ENCODE peak calls at places on chromosomes 16 and 17, in five cellular contexts. One of them, this sample, is unnamed. For H3K27me3, the result is how much of the 10 kb centered on the place peaks cover.

GRCh38 chr17:73013299-73013698 is 79.2 kb downstream of the SLC39A11 start:
- DNase-seq in tibial nerve: no peak
- DNase-seq in ovary: no peak
- DNase-seq in PC-9: no peak
- DNase-seq in DND-41: no peak
- DNase-seq in this sample: no peak

GRCh38 chr17:77145209-77145608 is 4.4 kb downstream of the SEC14L1 start:
- DNase-seq in tibial nerve: no peak
- DNase-seq in ovary: no peak
- DNase-seq in PC-9: no peak
- DNase-seq in DND-41: no peak
- DNase-seq in this sample: no peak

GRCh38 chr17:48048321-48049140 is at the start of gene NFE2L1:
- DNase-seq in tibial nerve: peak
- DNase-seq in ovary: peak
- DNase-seq in PC-9: peak
- DNase-seq in DND-41: peak
- DNase-seq in this sample: no peak

GRCh38 chr17:63116967-63117366 is 150.9 kb downstream of the TANC2 start:
- DNase-seq in tibial nerve: no peak
- DNase-seq in ovary: no peak
- DNase-seq in PC-9: no peak
- DNase-seq in DND-41: no peak
- DNase-seq in this sample: peak

GRCh38 chr17:37551788-37552187 is 57.4 kb downstream of the SYNRG start:
- DNase-seq in tibial nerve: no peak
- DNase-seq in ovary: no peak
- DNase-seq in PC-9: no peak
- DNase-seq in DND-41: no peak
- DNase-seq in this sample: no peak

GRCh38 chr17:16100737-16101400 is 101.2 kb downstream of the TTC19 start:
- DNase-seq in tibial nerve: no peak
- DNase-seq in ovary: no peak
- DNase-seq in PC-9: no peak
- DNase-seq in DND-41: no peak
- DNase-seq in this sample: no peak

GRCh38 chr16:2966803-2967184 is 2.4 kb upstream of the PAQR4 start:
- DNase-seq in tibial nerve: no peak
- DNase-seq in ovary: no peak
- DNase-seq in PC-9: no peak
- DNase-seq in DND-41: no peak
- DNase-seq in this sample: no peak

GRCh38 chr17:71632328-71632727 is 488.5 kb upstream of the SOX9 start:
- DNase-seq in tibial nerve: no peak
- DNase-seq in ovary: no peak
- DNase-seq in PC-9: peak
- DNase-seq in DND-41: no peak
- DNase-seq in this sample: no peak

GRCh38 chr17:29138184-29138955 is 41.8 kb downstream of the MYO18A start:
- DNase-seq in tibial nerve: no peak
- DNase-seq in ovary: no peak
- DNase-seq in PC-9: peak
- DNase-seq in DND-41: peak
- DNase-seq in this sample: peak

GRCh38 chr16:20901068-20901440 is 483 bp downstream of the LYRM1 start:
- DNase-seq in tibial nerve: no peak
- DNase-seq in ovary: no peak
- DNase-seq in PC-9: no peak
- DNase-seq in DND-41: no peak
- DNase-seq in this sample: no peak

GRCh38 chr17:47423406-47424295 is 99.9 kb downstream of the EFCAB13 start:
- DNase-seq in tibial nerve: no peak
- DNase-seq in ovary: peak
- DNase-seq in PC-9: no peak
- DNase-seq in DND-41: no peak
- DNase-seq in this sample: no peak

GRCh38 chr16:69199382-69199781 is 12.4 kb downstream of the SNTB2 start:
- DNase-seq in tibial nerve: no peak
- DNase-seq in ovary: no peak
- DNase-seq in PC-9: peak
- DNase-seq in DND-41: no peak
- DNase-seq in this sample: no peak

GRCh38 chr17:4908301-4908700 is 5.4 kb upstream of the CHRNE start:
- DNase-seq in tibial nerve: no peak
- DNase-seq in ovary: no peak
- DNase-seq in PC-9: no peak
- DNase-seq in DND-41: no peak
- DNase-seq in this sample: no peak

GRCh38 chr16:57634171-57634570 is 5.7 kb downstream of the ADGRG1 start:
- DNase-seq in tibial nerve: no peak
- DNase-seq in ovary: no peak
- DNase-seq in PC-9: peak
- DNase-seq in DND-41: no peak
- DNase-seq in this sample: no peak

GRCh38 chr17:39564201-39564828 is 43.4 kb downstream of the NEUROD2 start:
- DNase-seq in tibial nerve: no peak
- DNase-seq in ovary: no peak
- DNase-seq in PC-9: no peak
- DNase-seq in DND-41: no peak
- DNase-seq in this sample: no peak

GRCh38 chr17:17792143-17792550 is 44.6 kb downstream of the SREBF1 start:
- DNase-seq in tibial nerve: no peak
- DNase-seq in ovary: no peak
- DNase-seq in PC-9: no peak
- DNase-seq in DND-41: no peak
- DNase-seq in this sample: no peak

GRCh38 chr17:7413346-7413985 is 5.8 kb downstream of the NLGN2 start:
- DNase-seq in tibial nerve: no peak
- DNase-seq in ovary: no peak
- DNase-seq in PC-9: no peak
- DNase-seq in DND-41: no peak
- DNase-seq in this sample: no peak

GRCh38 chr17:7133916-7134315 is 19.3 kb upstream of the ASGR2 start:
- DNase-seq in tibial nerve: no peak
- DNase-seq in ovary: no peak
- DNase-seq in PC-9: no peak
- DNase-seq in DND-41: no peak
- DNase-seq in this sample: no peak

GRCh38 chr17:34781071-34781470 is 180.2 kb downstream of the CCT6B start:
- DNase-seq in tibial nerve: no peak
- DNase-seq in ovary: no peak
- DNase-seq in PC-9: no peak
- DNase-seq in DND-41: no peak
- DNase-seq in this sample: no peak

GRCh38 chr16:2824626-2825025 is 5.5 kb upstream of the ZG16B start:
- DNase-seq in tibial nerve: peak
- DNase-seq in ovary: no peak
- DNase-seq in PC-9: no peak
- DNase-seq in DND-41: no peak
- DNase-seq in this sample: no peak

GRCh38 chr17:40952675-40953074 is 14.1 kb downstream of the KRT39 start:
- DNase-seq in tibial nerve: no peak
- DNase-seq in ovary: no peak
- DNase-seq in PC-9: peak
- DNase-seq in DND-41: no peak
- DNase-seq in this sample: peak

GRCh38 chr16:49921791-49922456 is 66.0 kb upstream of the ZNF423 start:
- DNase-seq in tibial nerve: peak
- DNase-seq in ovary: peak
- DNase-seq in PC-9: no peak
- DNase-seq in DND-41: peak
- DNase-seq in this sample: peak

GRCh38 chr17:77120866-77121265 is 19.9 kb upstream of the SEC14L1 start:
- DNase-seq in tibial nerve: no peak
- DNase-seq in ovary: no peak
- DNase-seq in PC-9: no peak
- DNase-seq in DND-41: no peak
- DNase-seq in this sample: no peak

GRCh38 chr16:88831838-88832237 is 20.1 kb upstream of the APRT start:
- DNase-seq in tibial nerve: no peak
- DNase-seq in ovary: no peak
- DNase-seq in PC-9: no peak
- DNase-seq in DND-41: no peak
- DNase-seq in this sample: no peak

GRCh38 chr17:43879723-43880419 is 27.5 kb downstream of the MPP2 start:
- DNase-seq in tibial nerve: no peak
- DNase-seq in ovary: no peak
- DNase-seq in PC-9: no peak
- DNase-seq in DND-41: no peak
- DNase-seq in this sample: no peak

GRCh38 chr16:66458853-66459252 is 31.8 kb downstream of the BEAN1 start:
- DNase-seq in tibial nerve: no peak
- DNase-seq in ovary: peak
- DNase-seq in PC-9: no peak
- DNase-seq in DND-41: no peak
- DNase-seq in this sample: no peak

GRCh38 chr16:57760357-57761160 is 25.0 kb downstream of the KATNB1 start:
- DNase-seq in tibial nerve: no peak
- DNase-seq in ovary: no peak
- DNase-seq in PC-9: no peak
- DNase-seq in DND-41: no peak
- DNase-seq in this sample: no peak

GRCh38 chr16:11257131-11257938 is 1.3 kb upstream of the SOCS1 start:
- DNase-seq in tibial nerve: peak
- DNase-seq in ovary: peak
- DNase-seq in PC-9: peak
- DNase-seq in DND-41: peak
- DNase-seq in this sample: peak

GRCh38 chr17:55388842-55389241 is 32.8 kb downstream of the MMD start:
- DNase-seq in tibial nerve: no peak
- DNase-seq in ovary: no peak
- DNase-seq in PC-9: no peak
- DNase-seq in DND-41: no peak
- DNase-seq in this sample: no peak

GRCh38 chr17:59754547-59754946 is 47.1 kb downstream of the VMP1 start:
- DNase-seq in tibial nerve: no peak
- DNase-seq in ovary: no peak
- DNase-seq in PC-9: peak
- DNase-seq in DND-41: peak
- DNase-seq in this sample: peak

GRCh38 chr17:31477417-31478055 is 86.1 kb downstream of the RAB11FIP4 start:
- DNase-seq in tibial nerve: no peak
- DNase-seq in ovary: no peak
- DNase-seq in PC-9: no peak
- DNase-seq in DND-41: no peak
- DNase-seq in this sample: no peak

GRCh38 chr17:4293572-4293971 is 29.8 kb upstream of the ANKFY1 start:
- DNase-seq in tibial nerve: no peak
- DNase-seq in ovary: no peak
- DNase-seq in PC-9: no peak
- DNase-seq in DND-41: no peak
- DNase-seq in this sample: no peak

GRCh38 chr16:56643080-56643778 is 4.8 kb downstream of the MT1A start:
- DNase-seq in tibial nerve: peak
- DNase-seq in ovary: peak
- DNase-seq in PC-9: peak
- DNase-seq in DND-41: peak
- DNase-seq in this sample: no peak

GRCh38 chr17:18968945-18969887 is 17.3 kb downstream of the SLC5A10 start:
- DNase-seq in tibial nerve: no peak
- DNase-seq in ovary: no peak
- DNase-seq in PC-9: peak
- DNase-seq in DND-41: no peak
- DNase-seq in this sample: no peak

GRCh38 chr17:45793999-45794540 is 9.9 kb downstream of the CRHR1 start:
- DNase-seq in tibial nerve: no peak
- DNase-seq in ovary: no peak
- DNase-seq in PC-9: no peak
- DNase-seq in DND-41: no peak
- DNase-seq in this sample: no peak

GRCh38 chr17:7237761-7238417 is 1.4 kb downstream of the PHF23 start:
- DNase-seq in tibial nerve: peak
- DNase-seq in ovary: peak
- DNase-seq in PC-9: no peak
- DNase-seq in DND-41: peak
- DNase-seq in this sample: no peak

GRCh38 chr17:78763561-78763960 is 18.5 kb downstream of the CYTH1 start:
- DNase-seq in tibial nerve: no peak
- DNase-seq in ovary: no peak
- DNase-seq in PC-9: no peak
- DNase-seq in DND-41: no peak
- DNase-seq in this sample: no peak

DNA sequence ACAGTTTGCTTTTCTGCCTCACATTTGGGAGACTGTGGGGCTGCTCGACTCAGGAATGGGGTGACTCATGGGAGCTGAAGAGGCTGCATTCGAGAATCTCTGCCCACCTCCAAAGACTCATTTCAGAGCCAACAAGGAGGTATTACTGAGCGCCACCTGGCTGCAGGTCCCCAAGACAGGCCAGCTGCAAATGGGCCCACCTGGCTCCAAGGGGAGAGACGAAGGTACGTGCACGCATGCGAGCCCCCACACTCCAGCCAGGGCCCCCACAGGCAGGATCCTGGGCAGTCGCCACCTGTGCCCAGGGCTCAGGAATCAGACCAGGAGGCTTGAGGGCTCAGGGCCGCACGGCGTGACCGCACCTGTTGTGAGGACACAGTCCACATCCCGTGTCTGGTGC is 6.0 kb downstream of the HAGHL start:
- DNase-seq in tibial nerve: no peak
- DNase-seq in ovary: no peak
- DNase-seq in PC-9: peak
- DNase-seq in DND-41: no peak
- DNase-seq in this sample: no peak
- TF ChIP-seq CTCF in tibial nerve: no peak
- TF ChIP-seq CTCF in ovary: no peak
- TF ChIP-seq CTCF in PC-9: no peak
- TF ChIP-seq CTCF in DND-41: peak
- TF ChIP-seq CTCF in this sample: peak

DNA sequence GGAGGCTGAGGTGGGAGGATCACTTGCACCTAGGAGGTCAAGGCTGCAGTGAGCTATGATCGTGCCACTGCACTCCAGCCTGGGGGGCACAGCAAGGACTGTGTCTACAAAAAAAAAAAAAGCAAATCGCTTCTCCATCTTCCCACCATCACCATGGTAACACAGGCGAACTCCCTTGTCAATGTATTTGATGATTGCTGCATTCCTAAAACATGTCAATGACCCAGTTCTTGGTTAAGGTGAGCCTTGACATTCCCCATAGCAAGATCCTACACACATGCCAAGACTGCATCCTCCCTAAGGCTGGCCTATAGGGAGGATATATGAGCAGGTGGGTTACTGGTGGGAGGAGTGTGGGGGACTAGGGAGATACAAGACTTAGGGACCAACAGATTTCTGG is 12.2 kb downstream of the CNTNAP1 start:
- DNase-seq in tibial nerve: no peak
- DNase-seq in ovary: no peak
- DNase-seq in PC-9: no peak
- DNase-seq in DND-41: no peak
- DNase-seq in this sample: no peak
- H3K4me3 ChIP-seq in tibial nerve: no peak
- H3K4me3 ChIP-seq in ovary: no peak
- H3K4me3 ChIP-seq in PC-9: no peak
- H3K4me3 ChIP-seq in DND-41: no peak
- H3K4me3 ChIP-seq in this sample: no peak

GRCh38 chr16:86758932-86759331 is 180.6 kb downstream of the FOXL1 start:
- DNase-seq in tibial nerve: no peak
- DNase-seq in ovary: no peak
- DNase-seq in PC-9: no peak
- DNase-seq in DND-41: no peak
- DNase-seq in this sample: no peak
- H3K27me3 ChIP-seq in tibial nerve: under half
- H3K27me3 ChIP-seq in ovary: under half
- H3K27me3 ChIP-seq in PC-9: half or more
- H3K27me3 ChIP-seq in DND-41: under half
- H3K27me3 ChIP-seq in this sample: under half

GRCh38 chr16:65306313-65306712 is 184.4 kb upstream of the CDH11 start:
- DNase-seq in tibial nerve: no peak
- DNase-seq in ovary: no peak
- DNase-seq in PC-9: no peak
- DNase-seq in DND-41: no peak
- DNase-seq in this sample: no peak
- TF ChIP-seq CTCF in tibial nerve: no peak
- TF ChIP-seq CTCF in ovary: no peak
- TF ChIP-seq CTCF in PC-9: no peak
- TF ChIP-seq CTCF in DND-41: no peak
- TF ChIP-seq CTCF in this sample: no peak